ENCODE peak calls at places on chromosomes 2 and 18, in five cellular contexts. R is NCI-H1105; S is activated effector memory CD4-positive, alpha-beta T cell treated with anti-CD3 and anti-CD28 coated beads, Interleukin-2, amount 50 U/mL, for 16 hours; X is activated T-helper 1 cell treated with anti-CD3 and anti-CD28 coated beads, Interleukin-12 subunit alpha, Interleukin-12 subunit beta, Interleukin-2, Interleukin-4 antibody, amounts not matched to agents 30 ng/mL and 10 ng/mL and 1 ng/mL, durations not matched to agents 14 hours and 24 hours and 36 hours; B is EL. A is an unnamed sample.

GRCh38 chr18:59767732-59768131 is 70.5 kb upstream of the CCBE1 start:
- DNase-seq in R (no peak), X (no peak), B (peak; percentile 25), S (no peak), A (peak; percentile 64)

GRCh38 chr2:1472350-1472749 is 59.1 kb downstream of the TPO start:
- DNase-seq in R (no peak), S (no peak), X (no peak), B (no peak), A (no peak)

GRCh38 chr2:146982393-146982846 is 862.4 kb upstream of the ACVR2A start:
- DNase-seq in S (no peak), R (no peak), X (no peak), B (peak; percentile 29), A (peak; percentile 18)

GRCh38 chr2:88590998-88591613 is 36.2 kb downstream of the EIF2AK3 start:
- DNase-seq in B (peak; percentile 65), X (peak; percentile 19), R (peak; percentile 41), S (no peak), A (peak; percentile 73)

GRCh38 chr18:2680216-2680792 is 24.8 kb downstream of the SMCHD1 start:
- DNase-seq in B (no peak), X (no peak), R (no peak), S (no peak), A (no peak)

GRCh38 chr2:230614913-230615332 is 97.7 kb upstream of the CAB39 start:
- DNase-seq in R (no peak), X (peak; percentile 26), S (peak; percentile 72), B (no peak), A (no peak)

GRCh38 chr2:30217644-30218361 is 13.5 kb upstream of the LBH start:
- DNase-seq in B (no peak), S (peak; percentile 58), R (peak; percentile 81), X (no peak), A (no peak)

GRCh38 chr2:40487592-40487991 is 35.7 kb upstream of the SLC8A1 start:
- DNase-seq in X (no peak), S (no peak), B (peak; percentile 12), R (no peak), A (no peak)

GRCh38 chr2:178674122-178674521 is 133.1 kb downstream of the TTN start:
- DNase-seq in B (no peak), X (no peak), R (no peak), S (no peak), A (peak; percentile 21)

GRCh38 chr2:182649316-182649715 is 66.7 kb upstream of the DNAJC10 start:
- DNase-seq in R (no peak), B (peak; percentile 49), S (no peak), X (no peak), A (peak; percentile 66)

GRCh38 chr2:1838426-1838825 is 94.1 kb upstream of the PXDN start:
- DNase-seq in R (no peak), S (no peak), X (no peak), B (no peak), A (no peak)

GRCh38 chr2:113117594-113118262 is 9.7 kb upstream of the IL1RN start:
- DNase-seq in S (peak; percentile 68), B (peak; percentile 48), X (no peak), R (no peak), A (peak; percentile 23)

GRCh38 chr18:35624140-35624539 is 42.6 kb downstream of the GALNT1 start:
- DNase-seq in X (no peak), B (no peak), S (no peak), R (no peak), A (no peak)

GRCh38 chr2:112472547-112473263 is 9.3 kb upstream of the TTL start:
- DNase-seq in R (no peak), X (no peak), B (no peak), S (no peak), A (no peak)

GRCh38 chr2:113910110-113910717 is 20.3 kb downstream of the ACTR3 start:
- DNase-seq in S (peak; percentile 86), X (no peak), R (no peak), B (no peak), A (peak; percentile 28)

GRCh38 chr2:212926948-212927347 is 224.5 kb downstream of the IKZF2 start:
- DNase-seq in S (no peak), R (no peak), B (no peak), X (no peak), A (no peak)

GRCh38 chr2:138432971-138433370 is 68.6 kb upstream of the SPOPL start:
- DNase-seq in B (peak; percentile 41), X (no peak), R (no peak), S (no peak), A (peak; percentile 54)

GRCh38 chr2:230205034-230205433 is 14.8 kb downstream of the SP110 start:
- DNase-seq in R (no peak), B (no peak), S (no peak), X (no peak), A (no peak)

GRCh38 chr18:73168171-73168570 is 300.4 kb upstream of the NETO1 start:
- DNase-seq in B (no peak), R (no peak), S (no peak), X (no peak), A (no peak)

GRCh38 chr2:26670171-26670570 is 22.4 kb upstream of the KCNK3 start:
- DNase-seq in R (no peak), B (peak; percentile 58), X (no peak), S (no peak), A (peak; percentile 61)